ENCODE peak calls at places on chromosomes 6 and 20, in four cellular contexts. C is K562, X is HepG2, M is GM12878. O is an unnamed sample.

GRCh38 chr6:169363590-169363989 is 109.9 kb upstream of the THBS2 start:
- DNase-seq in C (no peak), X (no peak), M (no peak), O (no peak)

GRCh38 chr6:53598584-53598983 is 53.7 kb upstream of the GCLC start:
- DNase-seq in C (no peak), X (no peak), M (no peak), O (no peak)

GRCh38 chr20:3805594-3806264 is 9.6 kb downstream of the CDC25B start:
- DNase-seq in C (peak; percentile 42), X (no peak), M (no peak), O (no peak)

GRCh38 chr6:165451845-165452244 is 142.4 kb upstream of the C6orf118 start:
- DNase-seq in C (no peak), X (no peak), M (no peak), O (no peak)

GRCh38 chr6:11672261-11672660 is 106.3 kb downstream of the ADTRP start:
- DNase-seq in C (no peak), X (no peak), M (no peak), O (no peak)

GRCh38 chr6:31083742-31084354 is 28.5 kb downstream of the C6orf15 start:
- DNase-seq in C (peak; percentile 72), X (peak; percentile 34), M (no peak), O (peak; percentile 83)

GRCh38 chr20:8862092-8862491 is 206.8 kb upstream of the PLCB4 start:
- DNase-seq in C (no peak), X (no peak), M (no peak), O (no peak)

GRCh38 chr6:127402890-127403617 is 56.1 kb downstream of the KIAA0408 start:
- DNase-seq in C (no peak), X (no peak), M (no peak), O (no peak)

GRCh38 chr6:148223424-148223842 is 119.2 kb upstream of the SASH1 start:
- DNase-seq in C (no peak), X (no peak), M (no peak), O (no peak)

GRCh38 chr6:150770631-150771030 is 94.9 kb upstream of the MTHFD1L start:
- DNase-seq in C (no peak), X (no peak), M (no peak), O (no peak)

GRCh38 chr6:134424131-134424794 is 106.4 kb upstream of the SGK1 start:
- DNase-seq in C (no peak), X (no peak), M (no peak), O (no peak)

GRCh38 chr6:137853569-137854213 is 13.4 kb upstream of the TNFAIP3 start:
- DNase-seq in C (no peak), X (no peak), M (no peak), O (no peak)

GRCh38 chr20:3785240-3786125 is 1.1 kb downstream of the CENPB start:
- DNase-seq in C (peak; percentile 35), X (no peak), M (no peak), O (peak; percentile 27)

GRCh38 chr20:24633026-24633425 is 163.6 kb downstream of the SYNDIG1 start:
- DNase-seq in C (no peak), X (no peak), M (no peak), O (no peak)

GRCh38 chr6:16770701-16771569 is 9.7 kb upstream of the ATXN1 start:
- DNase-seq in C (peak; percentile 92), X (peak; percentile 69), M (no peak), O (peak; percentile 81)

GRCh38 chr6:78808356-78808891 is 58.9 kb upstream of the IRAK1BP1 start:
- DNase-seq in C (no peak), X (no peak), M (no peak), O (no peak)

GRCh38 chr6:109327959-109328358 is 54.3 kb downstream of the CD164 start:
- DNase-seq in C (no peak), X (no peak), M (no peak), O (no peak)

GRCh38 chr6:148304976-148305375 is 37.7 kb upstream of the SASH1 start:
- DNase-seq in C (no peak), X (no peak), M (no peak), O (no peak)

GRCh38 chr20:38692436-38693411 is 31.6 kb upstream of the SLC32A1 start:
- DNase-seq in C (peak; percentile 82), X (peak; percentile 74), M (no peak), O (peak; percentile 93)

GRCh38 chr6:97048771-97049170 is 124.2 kb downstream of the KLHL32 start:
- DNase-seq in C (no peak), X (no peak), M (no peak), O (no peak)

GRCh38 chr6:165967768-165968408 is 199.8 kb downstream of the TBXT start:
- DNase-seq in C (no peak), X (no peak), M (no peak), O (no peak)

GRCh38 chr20:2585811-2586210 is 49.4 kb downstream of the TMC2 start:
- DNase-seq in C (no peak), X (no peak), M (no peak), O (no peak)

GRCh38 chr20:8187740-8188139 is 55.7 kb downstream of the PLCB1 start:
- DNase-seq in C (no peak), X (no peak), M (no peak), O (no peak)

GRCh38 chr20:10381477-10381876 is 52.5 kb downstream of the MKKS start:
- DNase-seq in C (no peak), X (peak; percentile 40), M (no peak), O (no peak)

GRCh38 chr6:5624256-5624655 is 362.9 kb downstream of the FARS2 start:
- DNase-seq in C (no peak), X (no peak), M (no peak), O (no peak)

GRCh38 chr6:140979642-140980091 is 1153.1 kb upstream of the GJE1 start:
- DNase-seq in C (no peak), X (no peak), M (no peak), O (no peak)

GRCh38 chr20:24350923-24351368 is 118.5 kb upstream of the SYNDIG1 start:
- DNase-seq in C (no peak), X (no peak), M (no peak), O (no peak)

GRCh38 chr20:46657618-46658017 is 6.4 kb upstream of the SLC13A3 start:
- DNase-seq in C (no peak), X (no peak), M (no peak), O (no peak)

DNA sequence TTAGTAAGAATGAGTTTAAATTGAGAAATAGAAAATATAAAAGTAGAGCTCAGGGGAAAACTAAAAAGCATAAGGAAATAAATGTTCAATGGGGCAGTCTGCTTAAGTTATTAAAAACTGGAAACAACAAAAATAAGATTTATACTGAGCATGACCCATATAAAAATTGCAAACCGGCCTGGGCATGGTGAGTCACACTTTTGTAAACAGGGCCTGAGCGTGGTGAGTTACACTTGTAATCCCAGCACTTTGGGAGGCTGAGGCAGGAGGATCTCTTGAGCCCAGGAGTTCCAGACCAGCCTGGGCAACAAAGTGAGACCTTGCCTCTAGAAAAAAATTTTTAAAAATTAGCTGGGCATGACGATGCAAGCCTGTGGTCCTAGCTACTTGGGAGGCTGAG is 74.6 kb downstream of the TMEM244 start:
- DNase-seq in C (no peak), X (no peak), M (no peak), O (no peak)
- TF ChIP-seq CBFB in C (no peak), X (no peak), M (no peak), O (no peak)

GRCh38 chr6:18053071-18053475 is 65.6 kb upstream of the KIF13A start:
- DNase-seq in C (no peak), X (no peak), M (no peak), O (no peak)
- TF ChIP-seq CREB1 in C (no peak), X (no peak), M (no peak), O (no peak)

DNA sequence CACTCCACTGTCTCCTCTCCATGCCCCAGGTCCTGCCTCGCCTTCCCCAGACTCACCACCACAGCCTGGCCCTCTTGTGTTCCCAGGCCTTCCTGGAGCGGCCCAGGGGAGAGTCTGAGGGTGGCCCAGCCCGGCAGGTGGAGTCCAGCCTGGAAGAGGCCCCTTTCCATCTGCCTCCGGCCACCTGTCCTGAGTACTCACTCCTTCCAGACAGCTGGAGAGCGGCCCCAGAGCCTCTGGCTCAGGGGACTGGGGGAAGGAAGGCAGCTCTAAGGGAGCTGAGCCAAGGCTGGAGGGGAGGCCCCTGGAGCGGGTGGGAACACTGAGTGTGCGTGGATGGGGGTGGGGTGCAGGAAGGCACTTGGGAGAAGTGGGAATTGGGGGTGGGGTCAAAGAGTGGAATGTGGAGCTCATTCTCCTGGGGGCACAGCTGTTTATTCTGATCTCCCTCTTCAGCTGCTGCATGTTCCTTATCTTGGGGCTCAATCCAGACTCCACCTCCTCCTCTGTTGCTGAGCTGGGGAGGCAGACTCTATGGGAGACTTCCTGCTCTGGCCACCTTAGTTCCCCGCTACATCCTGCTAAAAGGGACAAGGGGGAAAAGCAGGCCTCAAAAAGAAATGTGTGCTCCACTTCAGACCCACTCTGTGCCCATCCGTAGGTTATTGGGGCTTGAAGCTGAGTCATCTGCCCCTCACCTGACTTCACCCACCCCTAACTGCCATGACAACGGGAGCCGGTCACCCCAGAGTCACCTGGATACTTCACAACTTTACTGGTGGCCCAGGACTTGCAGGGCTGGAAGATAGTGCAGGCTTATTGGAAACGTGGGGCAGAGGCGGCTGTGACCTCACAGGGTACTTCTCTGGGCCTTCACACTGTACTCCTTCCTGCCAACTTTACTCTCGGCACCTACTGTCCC is 19.5 kb upstream of the TAF8 start:
- DNase-seq in C (peak; percentile 90), X (no peak), M (no peak), O (peak; percentile 24)
- TF ChIP-seq CBFB in C (no peak), X (no peak), M (no peak), O (no peak)

GRCh38 chr6:17885889-17886576 is 101.4 kb downstream of the KIF13A start:
- DNase-seq in C (no peak), X (no peak), M (no peak), O (no peak)

GRCh38 chr6:17884501-17885039 is 102.9 kb downstream of the KIF13A start:
- DNase-seq in C (no peak), X (no peak), M (peak; percentile 80), O (no peak)

GRCh38 chr6:17883665-17884500 is 103.6 kb downstream of the KIF13A start:
- DNase-seq in C (no peak), X (peak; percentile 29), M (no peak), O (no peak)

GRCh38 chr6:17885079-17885478 is 102.4 kb downstream of the KIF13A start:
- DNase-seq in C (no peak), X (no peak), M (no peak), O (no peak)

DNA sequence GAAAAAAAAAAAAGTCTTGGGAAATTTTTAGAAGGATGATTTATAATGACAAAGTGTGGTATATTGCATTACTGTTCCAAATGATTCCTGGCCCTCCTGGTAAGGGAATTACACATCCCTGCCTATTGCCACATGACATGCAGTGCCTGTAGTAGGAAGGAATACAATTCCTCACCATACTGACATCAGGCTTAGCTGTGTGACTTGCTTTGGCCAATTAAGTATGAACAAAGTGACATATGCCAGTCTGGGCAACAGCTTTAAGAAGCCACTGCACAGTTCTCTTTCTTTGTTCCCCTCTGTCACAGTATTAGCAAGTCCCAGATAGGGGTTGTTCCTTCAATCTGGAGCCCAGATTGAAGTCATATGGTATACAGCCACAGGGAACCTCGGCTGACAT is 100.5 kb downstream of the KIF13A start:
- DNase-seq in C (no peak), X (no peak), M (no peak), O (no peak)
- TF ChIP-seq CREB1 in C (no peak), X (no peak), M (no peak), O (no peak)

O was measured in WTC11.